ENCODE peak calls at places on chromosomes 12 and 14, in ten cellular contexts. W is upper lobe of right lung, V is left ventricle myocardium inferior, L is Caco-2, S is esophagus squamous epithelium, U is neural progenitor cell, I is right lobe of liver, T is upper lobe of left lung, J is astrocyte, G is pancreas. N is an unnamed sample. For H3K9me3, the result is how much of the 10 kb centered on the place peaks cover.

GRCh38 chr12:67623259-67623658 is 25.3 kb upstream of the DYRK2 start:
- DNase-seq in W (no peak), V (no peak), L (no peak), S (no peak), U (no peak), I (no peak), T (no peak), J (no peak), G (no peak), N (no peak)

GRCh38 chr14:63496837-63497400 is 46.3 kb downstream of the PPP2R5E start:
- DNase-seq in W (no peak), V (no peak), L (no peak), S (no peak), U (no peak), I (no peak), T (peak), J (no peak), G (peak), N (no peak)

GRCh38 chr12:12025799-12026386 is 44.8 kb upstream of the BCL2L14 start:
- DNase-seq in W (no peak), V (no peak), L (no peak), S (no peak), U (no peak), I (no peak), T (no peak), J (no peak), G (no peak), N (no peak)

GRCh38 chr12:96749978-96750377 is 157.1 kb upstream of the NEDD1 start:
- DNase-seq in W (no peak), V (no peak), L (no peak), S (no peak), U (peak), I (no peak), T (no peak), J (no peak), G (no peak), N (no peak)

GRCh38 chr12:47964102-47964723 is 817 bp downstream of the TMEM106C start:
- DNase-seq in W (no peak), V (no peak), L (peak), S (no peak), U (peak), I (no peak), T (no peak), J (no peak), G (no peak), N (peak)

GRCh38 chr12:104138747-104139186 is 757 bp upstream of the NFYB start:
- DNase-seq in W (no peak), V (peak), L (no peak), S (no peak), U (peak), I (no peak), T (no peak), J (no peak), G (peak), N (no peak)

GRCh38 chr12:58728397-58728796 is 191.9 kb downstream of the LRIG3 start:
- DNase-seq in W (no peak), V (no peak), L (no peak), S (no peak), U (no peak), I (no peak), T (no peak), J (peak), G (no peak), N (no peak)

GRCh38 chr14:32366995-32367394 is 37.9 kb downstream of the AKAP6 start:
- DNase-seq in W (no peak), V (no peak), L (no peak), S (no peak), U (peak), I (no peak), T (no peak), J (peak), G (no peak), N (no peak)

GRCh38 chr14:34331728-34332623 is 130.1 kb downstream of the SPTSSA start:
- DNase-seq in W (peak), V (peak), L (peak), S (no peak), U (peak), I (peak), T (peak), J (peak), G (peak), N (peak)

GRCh38 chr12:75556306-75556899 is 45.0 kb upstream of the KRR1 start:
- DNase-seq in W (no peak), V (no peak), L (no peak), S (no peak), U (no peak), I (no peak), T (no peak), J (no peak), G (no peak), N (no peak)

GRCh38 chr12:105409881-105410471 is 79.5 kb downstream of the C12orf75 start:
- DNase-seq in W (no peak), V (peak), L (no peak), S (no peak), U (no peak), I (no peak), T (no peak), J (peak), G (no peak), N (no peak)

GRCh38 chr14:60573943-60574496 is 65.1 kb downstream of the SIX6 start:
- DNase-seq in W (no peak), V (no peak), L (no peak), S (no peak), U (no peak), I (no peak), T (no peak), J (peak), G (no peak), N (no peak)

GRCh38 chr12:18861287-18861858 is 123.5 kb downstream of the CAPZA3 start:
- DNase-seq in W (no peak), V (no peak), L (no peak), S (no peak), U (no peak), I (no peak), T (no peak), J (peak), G (no peak), N (no peak)

GRCh38 chr12:37547611-37548010 is 769.0 kb upstream of the ALG10B start:
- DNase-seq in W (peak), V (no peak), L (no peak), S (no peak), U (no peak), I (no peak), T (no peak), J (no peak), G (no peak), N (no peak)

GRCh38 chr14:90500665-90501370 is 104.0 kb downstream of the CALM1 start:
- DNase-seq in W (peak), V (no peak), L (no peak), S (no peak), U (peak), I (no peak), T (no peak), J (no peak), G (no peak), N (no peak)

GRCh38 chr12:128861226-128862016 is 8.1 kb downstream of the GLT1D1 start:
- DNase-seq in W (peak), V (no peak), L (peak), S (no peak), U (no peak), I (peak), T (no peak), J (no peak), G (no peak), N (no peak)

GRCh38 chr14:101134851-101135486 is 231.4 kb upstream of the RTL1 start:
- DNase-seq in W (no peak), V (no peak), L (no peak), S (no peak), U (no peak), I (no peak), T (no peak), J (no peak), G (no peak), N (no peak)

GRCh38 chr12:80230068-80230467 is 130.7 kb downstream of the OTOGL start:
- DNase-seq in W (no peak), V (no peak), L (no peak), S (no peak), U (peak), I (no peak), T (no peak), J (peak), G (no peak), N (no peak)

GRCh38 chr12:65565601-65566560 is 258.4 kb upstream of the HMGA2 start:
- DNase-seq in W (no peak), V (no peak), L (no peak), S (no peak), U (no peak), I (no peak), T (no peak), J (peak), G (no peak), N (no peak)

GRCh38 chr14:55354500-55354899 is 57.1 kb downstream of the ATG14 start:
- DNase-seq in W (no peak), V (peak), L (peak), S (no peak), U (peak), I (no peak), T (peak), J (peak), G (peak), N (no peak)

GRCh38 chr12:68294246-68294645 is 37.9 kb downstream of the MDM1 start:
- DNase-seq in W (no peak), V (no peak), L (no peak), S (no peak), U (no peak), I (no peak), T (no peak), J (no peak), G (peak), N (no peak)

GRCh38 chr14:92930737-92931602 is 8.0 kb downstream of the CHGA start:
- DNase-seq in W (no peak), V (no peak), L (no peak), S (no peak), U (no peak), I (no peak), T (no peak), J (no peak), G (no peak), N (no peak)

GRCh38 chr14:68820999-68821683 is 28.3 kb upstream of the ZFP36L1 start:
- DNase-seq in W (no peak), V (no peak), L (no peak), S (no peak), U (no peak), I (peak), T (no peak), J (no peak), G (no peak), N (no peak)

GRCh38 chr14:59123526-59123925 is 64.9 kb upstream of the DAAM1 start:
- DNase-seq in W (no peak), V (no peak), L (no peak), S (no peak), U (no peak), I (no peak), T (no peak), J (no peak), G (no peak), N (no peak)

GRCh38 chr12:64036414-64036813 is 185.7 kb downstream of the KICS2 start:
- DNase-seq in W (no peak), V (no peak), L (no peak), S (no peak), U (no peak), I (no peak), T (no peak), J (peak), G (no peak), N (no peak)

GRCh38 chr14:90759370-90760054 is 56.7 kb downstream of the TTC7B start:
- DNase-seq in W (no peak), V (no peak), L (no peak), S (no peak), U (no peak), I (peak), T (no peak), J (no peak), G (no peak), N (no peak)

GRCh38 chr12:54060975-54061778 is 7.5 kb downstream of the HOXC4 start:
- DNase-seq in W (no peak), V (no peak), L (no peak), S (no peak), U (no peak), I (no peak), T (no peak), J (no peak), G (no peak), N (no peak)

DNA sequence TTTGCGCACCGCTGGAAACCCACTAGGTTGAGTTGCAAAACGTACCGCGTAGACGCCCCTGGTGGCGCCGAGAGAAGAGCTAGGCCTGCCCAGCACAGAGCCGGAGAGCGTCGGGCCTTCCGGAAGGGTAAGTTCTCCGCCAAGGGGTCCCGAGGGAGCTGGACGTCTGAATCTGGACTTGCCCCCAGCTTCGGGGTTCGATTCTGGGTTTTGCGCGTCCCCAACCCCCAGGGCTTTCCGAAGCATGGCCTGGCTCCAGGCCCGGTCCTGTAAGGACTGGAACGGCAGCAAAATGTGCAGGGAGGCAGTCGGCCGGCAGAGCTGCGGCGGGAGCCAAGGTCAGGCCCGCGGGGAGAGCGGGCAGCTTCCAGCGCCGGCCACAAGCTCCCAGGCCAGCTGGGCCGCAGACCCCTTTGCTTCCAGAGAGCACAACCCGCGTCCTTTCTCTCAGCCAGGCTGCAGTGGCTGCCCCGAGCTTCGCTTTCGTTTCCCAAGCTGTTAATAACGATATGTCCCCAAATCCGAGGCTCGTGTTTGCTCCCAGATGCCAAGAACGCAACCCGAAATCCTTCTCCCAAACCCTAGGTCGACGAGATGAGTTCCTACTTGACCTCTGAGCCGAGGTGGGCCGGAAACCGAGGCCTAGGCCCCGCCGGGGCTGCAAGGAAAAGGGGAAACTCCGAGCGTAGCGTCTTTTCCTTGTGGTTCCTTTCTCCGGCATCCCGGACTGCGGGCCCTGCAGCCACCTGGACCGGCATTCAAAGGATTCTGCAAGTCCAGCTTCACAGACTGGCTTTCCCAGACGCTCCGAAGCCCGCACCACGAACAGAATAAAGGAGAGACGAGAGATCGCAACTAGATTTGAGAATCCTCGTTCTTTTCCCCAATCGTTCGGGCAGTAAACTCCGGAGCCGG is 3.2 kb upstream of the TBX5 start:
- DNase-seq in W (no peak), V (peak), L (no peak), S (no peak), U (peak), I (no peak), T (no peak), J (no peak), G (no peak), N (no peak)
- H3K4me3 ChIP-seq in W (peak), V (peak), L (no peak), S (peak), U (no peak), I (peak), T (peak), J (no peak), G (no peak), N (no peak)

DNA sequence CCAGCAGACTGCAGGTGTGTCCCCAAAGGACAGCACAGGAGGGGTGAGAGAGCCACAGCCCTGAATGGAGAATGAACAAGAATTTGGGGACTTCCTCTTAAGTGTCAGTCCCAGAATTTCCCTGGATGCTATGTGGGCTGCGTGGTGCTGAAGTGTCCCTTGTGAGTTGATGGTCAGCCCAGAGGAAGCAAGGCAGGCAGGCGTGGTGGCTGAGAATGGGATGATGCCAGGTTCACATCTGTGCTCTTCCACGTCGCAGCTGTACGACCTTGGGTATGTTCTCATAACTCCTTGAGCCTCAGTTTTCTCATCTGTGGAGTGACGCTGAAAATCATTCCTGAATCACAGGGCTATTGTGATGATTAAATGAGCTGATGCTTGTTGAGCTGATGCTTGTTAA is 62.1 kb upstream of the GPATCH2L start:
- DNase-seq in W (no peak), V (peak), L (no peak), S (no peak), U (no peak), I (no peak), T (no peak), J (no peak), G (no peak), N (no peak)
- H3K9me3 ChIP-seq in W (under half), V (under half), L (under half), S (under half), U (under half), I (under half), T (under half), J (under half), G (under half), N (under half)

DNA sequence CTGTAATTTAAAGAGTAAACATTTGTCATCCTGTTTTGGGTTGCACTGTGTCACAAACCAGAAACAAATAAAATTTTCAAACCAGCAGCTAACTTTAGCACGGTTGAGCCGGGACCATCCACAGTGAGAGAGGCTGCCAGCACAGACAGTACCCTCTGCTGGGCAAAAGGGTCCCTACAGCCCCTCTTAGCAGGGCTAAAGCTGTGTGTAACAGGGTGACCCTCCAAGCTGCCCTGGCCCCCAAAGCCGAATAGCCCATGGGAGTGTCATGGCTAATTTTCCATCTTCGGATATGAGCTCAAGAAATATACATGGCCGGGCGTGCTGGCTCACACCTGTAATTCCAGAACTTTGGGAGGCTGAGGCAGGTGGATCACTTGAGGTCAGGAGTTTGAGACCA is 157.1 kb upstream of the GRIN2B start:
- DNase-seq in W (no peak), V (no peak), L (no peak), S (no peak), U (peak), I (no peak), T (no peak), J (no peak), G (no peak), N (no peak)
- TF ChIP-seq CTCF in W (no peak), V (no peak), L (peak), S (no peak), U (peak), I (no peak), T (no peak), J (no peak), G (no peak), N (no peak)

GRCh38 chr12:49334226-49334625 is 2.8 kb downstream of the C1QL4 start:
- DNase-seq in W (peak), V (no peak), L (no peak), S (no peak), U (no peak), I (peak), T (peak), J (no peak), G (no peak), N (no peak)

GRCh38 chr12:49332441-49332861 is 4.5 kb downstream of the C1QL4 start:
- DNase-seq in W (peak), V (no peak), L (no peak), S (no peak), U (no peak), I (peak), T (no peak), J (no peak), G (no peak), N (no peak)

GRCh38 chr12:49334681-49335080 is 2.3 kb downstream of the C1QL4 start:
- DNase-seq in W (peak), V (no peak), L (no peak), S (no peak), U (no peak), I (peak), T (peak), J (no peak), G (no peak), N (no peak)

GRCh38 chr12:49331360-49332222 is 5.4 kb downstream of the C1QL4 start:
- DNase-seq in W (peak), V (peak), L (peak), S (no peak), U (peak), I (peak), T (peak), J (peak), G (no peak), N (peak)

DNA sequence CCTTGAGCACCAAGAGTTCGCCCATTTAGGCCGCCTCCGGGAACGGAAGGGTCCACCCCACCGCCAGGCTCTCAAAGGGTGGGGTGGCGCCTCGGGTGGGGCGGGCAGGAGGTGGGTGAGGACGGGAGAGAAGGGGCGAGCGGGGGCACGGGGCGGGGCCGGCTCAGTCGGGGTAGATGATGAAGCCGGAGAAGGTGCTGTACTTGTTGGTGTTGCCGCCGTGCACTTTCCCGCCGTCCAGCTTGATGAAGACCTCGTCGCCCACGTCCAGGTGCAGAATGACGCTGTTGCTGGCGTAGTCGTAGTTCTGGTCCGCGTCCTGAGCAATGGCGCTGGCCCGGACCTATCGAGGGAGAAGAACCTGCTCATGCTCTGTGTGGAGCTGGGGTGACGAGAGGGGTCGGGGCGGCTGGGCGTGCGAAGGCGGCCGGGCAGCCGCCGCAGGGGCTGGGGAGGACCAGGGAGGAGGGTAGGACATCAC is 4.1 kb downstream of the C1QL4 start:
- DNase-seq in W (peak), V (no peak), L (no peak), S (no peak), U (no peak), I (peak), T (peak), J (no peak), G (no peak), N (no peak)
- H3K4me3 ChIP-seq in W (no peak), V (peak), L (no peak), S (peak), U (no peak), I (no peak), T (peak), J (peak), G (no peak), N (no peak)

GRCh38 chr12:131413006-131413405 is 297.9 kb upstream of the SFSWAP start:
- DNase-seq in W (no peak), V (no peak), L (no peak), S (no peak), U (no peak), I (no peak), T (no peak), J (no peak), G (no peak), N (no peak)
- H3K9me3 ChIP-seq in W (under half), V (under half), L (under half), S (under half), U (under half), I (under half), T (under half), J (under half), G (under half), N (under half)

DNA sequence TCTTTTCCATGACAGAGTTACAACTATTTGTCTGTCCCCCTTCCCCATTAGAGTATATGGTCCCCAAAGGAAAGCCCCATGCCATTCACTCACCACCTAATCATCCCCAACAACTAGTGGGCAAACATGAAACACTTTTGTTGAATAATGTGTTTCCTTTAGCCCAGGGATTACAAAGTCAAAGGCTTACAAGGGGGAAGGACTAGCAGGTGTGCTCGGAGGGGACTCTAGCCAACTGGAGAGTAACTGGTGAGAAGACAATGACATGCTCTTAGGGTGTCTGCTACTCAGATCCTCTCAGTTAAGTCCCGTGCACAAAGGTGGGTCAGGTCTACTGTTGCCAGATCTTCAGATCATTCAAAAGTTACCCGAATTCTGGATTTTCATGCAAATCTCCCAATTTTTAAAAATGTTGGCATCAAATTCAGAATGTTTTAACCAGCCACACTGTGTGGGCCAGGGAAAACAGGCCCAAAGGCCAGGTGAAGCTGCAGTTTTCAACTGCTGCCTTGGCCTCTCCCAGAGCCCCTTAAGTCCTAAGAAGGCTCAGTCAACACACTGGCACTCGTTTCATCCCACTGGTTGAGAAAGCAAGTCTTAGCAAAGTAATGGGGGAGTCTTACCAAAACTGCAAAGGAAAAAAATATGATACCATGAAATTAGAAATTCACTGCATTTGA is 29.7 kb downstream of the NUDT4 start:
- DNase-seq in W (no peak), V (no peak), L (no peak), S (no peak), U (no peak), I (no peak), T (no peak), J (no peak), G (no peak), N (no peak)
- TF ChIP-seq CTCF in W (no peak), V (no peak), L (no peak), S (no peak), U (no peak), I (no peak), T (no peak), J (no peak), G (no peak), N (no peak)

GRCh38 chr12:131108171-131108955 is 154.7 kb downstream of the ADGRD1 start:
- DNase-seq in W (peak), V (no peak), L (no peak), S (no peak), U (no peak), I (no peak), T (no peak), J (no peak), G (no peak), N (no peak)
- H3K4me3 ChIP-seq in W (no peak), V (no peak), L (no peak), S (no peak), U (no peak), I (no peak), T (no peak), J (no peak), G (no peak), N (no peak)